ENCODE peak calls at places on chromosomes 6 and 20, in five cellular contexts. F is sigmoid colon; S is lung; C is CD8-positive, alpha-beta memory T cell; H is tibial nerve. K is an unnamed sample. For H3K36me3 and H3K4me1, the result is how much of the 10 kb centered on the place peaks cover.

GRCh38 chr6:33028220-33028849 is 18.9 kb upstream of the HLA-DOA start:
- DNase-seq in S (no peak), H (no peak), F (no peak), C (no peak), K (no peak)

GRCh38 chr20:21453676-21454075 is 56.4 kb upstream of the NKX2-4 start:
- DNase-seq in H (no peak), F (no peak), S (no peak), C (no peak), K (no peak)

GRCh38 chr6:149128489-149129145 is 188.9 kb upstream of the TAB2 start:
- DNase-seq in S (no peak), H (no peak), C (peak), F (no peak), K (no peak)

GRCh38 chr6:111971866-111972532 is 81.9 kb upstream of the CCN6 start:
- DNase-seq in F (no peak), S (no peak), C (no peak), H (no peak), K (no peak)

GRCh38 chr6:143159001-143159400 is 98.3 kb downstream of the AIG1 start:
- DNase-seq in C (no peak), F (no peak), H (no peak), S (no peak), K (no peak)

GRCh38 chr20:2747676-2748235 is 52.7 kb downstream of the CPXM1 start:
- DNase-seq in F (no peak), H (no peak), C (no peak), S (no peak), K (no peak)

GRCh38 chr6:108127826-108128225 is 38.0 kb upstream of the NR2E1 start:
- DNase-seq in H (no peak), C (no peak), S (no peak), F (no peak), K (no peak)

GRCh38 chr6:106530502-106530901 is 98.8 kb downstream of the RTN4IP1 start:
- DNase-seq in C (no peak), F (no peak), H (no peak), S (no peak), K (no peak)

GRCh38 chr6:17281100-17281496 is at the start of gene RBM24:
- DNase-seq in S (peak), F (peak), C (no peak), H (peak), K (no peak)

GRCh38 chr20:29408034-29408695 is 1849.3 kb upstream of the DEFB115 start:
- DNase-seq in S (no peak), F (no peak), H (no peak), C (no peak), K (no peak)

GRCh38 chr20:38338849-38339520 is 7.3 kb upstream of the LBP start:
- DNase-seq in F (no peak), H (no peak), C (no peak), S (no peak), K (no peak)

GRCh38 chr6:139863964-139864363 is 489.5 kb upstream of the CITED2 start:
- DNase-seq in C (no peak), H (no peak), F (no peak), S (no peak), K (no peak)

GRCh38 chr6:35185302-35185681 is 28.5 kb upstream of the SCUBE3 start:
- DNase-seq in S (peak), C (no peak), F (no peak), H (no peak), K (no peak)

GRCh38 chr6:40395066-40395697 is 192.0 kb downstream of the LRFN2 start:
- DNase-seq in H (no peak), F (no peak), C (no peak), S (no peak), K (no peak)

GRCh38 chr6:69732640-69733039 is 64.2 kb downstream of the LMBRD1 start:
- DNase-seq in H (no peak), S (no peak), C (no peak), F (no peak), K (no peak)

GRCh38 chr20:8527998-8528397 is 395.9 kb downstream of the PLCB1 start:
- DNase-seq in H (no peak), C (no peak), S (no peak), F (no peak), K (no peak)

GRCh38 chr6:149334201-149334600 is 16.7 kb downstream of the TAB2 start:
- DNase-seq in C (no peak), F (no peak), S (no peak), H (no peak), K (no peak)

GRCh38 chr6:13554929-13555333 is 19.5 kb upstream of the SIRT5 start:
- DNase-seq in F (peak), H (no peak), C (no peak), S (no peak), K (no peak)

GRCh38 chr6:87658516-87658915 is 43.5 kb downstream of the AKIRIN2 start:
- DNase-seq in H (no peak), F (no peak), S (no peak), C (no peak), K (no peak)

GRCh38 chr6:36350681-36351091 is 14.0 kb upstream of the BNIP5 start:
- DNase-seq in C (no peak), H (no peak), S (no peak), F (no peak), K (no peak)

GRCh38 chr6:25972128-25972527 is 9.5 kb downstream of the TRIM38 start:
- DNase-seq in S (no peak), C (no peak), H (no peak), F (no peak), K (no peak)

GRCh38 chr6:25971187-25971811 is 8.7 kb downstream of the TRIM38 start:
- DNase-seq in C (no peak), H (no peak), S (peak), F (no peak), K (no peak)

GRCh38 chr6:25972902-25973301 is 10.3 kb downstream of the TRIM38 start:
- DNase-seq in C (no peak), S (no peak), H (no peak), F (no peak), K (no peak)

GRCh38 chr6:25966707-25967106 is 4.1 kb downstream of the TRIM38 start:
- DNase-seq in H (no peak), F (no peak), S (no peak), C (no peak), K (no peak)

DNA sequence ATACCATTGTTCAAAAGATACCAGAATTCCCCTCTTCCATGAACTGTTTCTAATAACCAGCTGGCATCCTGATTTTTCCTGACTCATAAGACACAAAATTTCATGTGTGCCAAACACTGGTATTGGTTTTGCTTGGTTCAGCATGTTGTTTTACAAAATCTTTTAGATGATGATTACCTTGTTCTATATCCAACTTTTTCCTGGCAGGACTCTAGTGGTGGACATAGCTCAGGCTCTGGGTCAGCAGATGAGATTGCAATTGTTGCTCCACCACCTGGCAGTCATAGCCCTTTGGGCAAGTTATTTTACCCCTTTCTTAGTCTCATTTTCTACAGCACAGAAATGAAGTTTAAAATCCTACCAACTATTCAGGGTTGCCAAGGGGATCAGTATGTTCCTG is 6.2 kb downstream of the TRIM38 start:
- DNase-seq in C (no peak), S (no peak), H (no peak), F (no peak), K (no peak)
- H3K36me3 ChIP-seq in C (under half), S (under half), H (under half), F (under half), K (half or more)

GRCh38 chr6:27812078-27812804 is 100.0 kb downstream of the OR2B2 start:
- DNase-seq in H (no peak), F (no peak), C (no peak), S (no peak), K (no peak)
- H3K4me3 ChIP-seq in H (no peak), F (no peak), C (no peak), S (no peak), K (no peak)

GRCh38 chr20:48769111-48769879 is 58.5 kb downstream of the PREX1 start:
- DNase-seq in C (peak), F (no peak), S (peak), H (no peak), K (peak)

GRCh38 chr20:48767269-48767960 is 60.4 kb downstream of the PREX1 start:
- DNase-seq in F (no peak), C (no peak), S (no peak), H (no peak), K (peak)

GRCh38 chr20:48765359-48765758 is 62.4 kb downstream of the PREX1 start:
- DNase-seq in C (no peak), H (no peak), S (no peak), F (no peak), K (no peak)

GRCh38 chr20:48763183-48764030 is 64.4 kb downstream of the PREX1 start:
- DNase-seq in S (no peak), F (no peak), H (no peak), C (no peak), K (no peak)

GRCh38 chr20:48766205-48766604 is 61.6 kb downstream of the PREX1 start:
- DNase-seq in F (no peak), H (no peak), S (no peak), C (no peak), K (no peak)
- H3K4me1 ChIP-seq in F (under half), H (under half), S (under half), C (half or more), K (half or more)

GRCh38 chr20:1449370-1449769 is 17.3 kb downstream of the NSFL1C start:
- DNase-seq in H (no peak), S (no peak), C (no peak), F (no peak), K (no peak)
- H3K36me3 ChIP-seq in H (under half), S (half or more), C (half or more), F (half or more), K (half or more)

GRCh38 chr6:159982726-159983506 is 14.0 kb downstream of the IGF2R start:
- DNase-seq in C (peak), S (no peak), H (no peak), F (no peak), K (no peak)
- H3K4me3 ChIP-seq in C (peak), S (no peak), H (no peak), F (no peak), K (no peak)

DNA sequence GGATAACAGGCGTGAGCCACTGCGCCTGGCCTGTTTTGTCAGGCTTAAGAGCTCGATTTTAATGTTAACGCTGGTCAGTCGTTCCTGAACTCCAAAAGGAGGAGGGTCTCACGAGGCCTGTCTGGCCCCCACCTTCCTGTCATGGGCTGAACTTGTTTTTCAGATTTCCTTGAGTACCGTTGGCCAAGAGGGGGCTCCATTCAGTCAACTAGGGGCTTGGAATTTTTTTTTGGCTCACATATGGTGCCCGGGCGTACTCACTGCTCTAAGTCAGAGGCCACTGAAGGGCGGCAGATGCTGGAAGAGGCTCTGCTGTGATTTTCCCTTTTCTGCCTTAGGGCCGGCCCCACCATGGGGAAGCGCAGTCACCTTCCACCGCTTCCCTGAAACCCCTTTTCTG is 6.9 kb upstream of the BIRC7 start:
- DNase-seq in F (no peak), H (no peak), S (no peak), C (no peak), K (no peak)
- H3K4me1 ChIP-seq in F (under half), H (under half), S (under half), C (under half), K (under half)